ENCODE peak calls at places on chromosome 4, in nine cellular contexts. Z is right atrium auricular region, Q is bronchial epithelial cell, N is GM23338, W is cardiac fibroblast, P is astrocyte of the spinal cord, L is breast epithelium, V is neural crest cell, R is endothelial cell. C is an unnamed sample.

GRCh38 chr4:189092596-189092995 is 848.1 kb upstream of the FRG1 start:
- DNase-seq in Z (no peak), W (peak), L (no peak), Q (no peak), V (no peak), P (peak), R (no peak), N (peak), C (no peak)

GRCh38 chr4:173211838-173212237 is 43.2 kb downstream of the GALNT7 start:
- DNase-seq in L (no peak), W (peak), R (no peak), N (no peak), V (no peak), Z (no peak), P (peak), Q (peak), C (peak)

GRCh38 chr4:133799916-133800315 is 401.7 kb downstream of the PABPC4L start:
- DNase-seq in Z (no peak), P (no peak), L (no peak), N (no peak), W (peak), V (no peak), R (no peak), Q (no peak), C (no peak)

GRCh38 chr4:182175788-182176519 is 67.2 kb upstream of the TENM3 start:
- DNase-seq in V (no peak), R (no peak), W (no peak), L (no peak), Q (no peak), P (no peak), Z (no peak), N (no peak), C (no peak)

GRCh38 chr4:88533088-88533790 is 9.7 kb upstream of the PYURF start:
- DNase-seq in Z (no peak), V (no peak), Q (peak), P (peak), W (peak), N (peak), L (no peak), R (no peak), C (peak)

GRCh38 chr4:8694226-8694625 is 101.7 kb downstream of the CPZ start:
- DNase-seq in L (no peak), Q (no peak), W (no peak), N (no peak), P (no peak), Z (no peak), R (no peak), V (no peak), C (no peak)

GRCh38 chr4:182770259-182770968 is 146.8 kb downstream of the DCTD start:
- DNase-seq in W (no peak), Q (no peak), L (no peak), Z (no peak), P (no peak), V (no peak), R (no peak), N (no peak), C (no peak)

GRCh38 chr4:154574311-154574710 is 11.5 kb downstream of the FGB start:
- DNase-seq in N (no peak), V (no peak), Z (no peak), Q (no peak), P (no peak), R (no peak), L (no peak), W (peak), C (no peak)

GRCh38 chr4:65337371-65337770 is 332.9 kb downstream of the EPHA5 start:
- DNase-seq in L (no peak), R (no peak), V (no peak), Z (no peak), W (no peak), Q (no peak), N (no peak), P (no peak), C (no peak)

GRCh38 chr4:4791299-4791798 is 68.1 kb upstream of the MSX1 start:
- DNase-seq in Z (no peak), P (peak), V (no peak), N (peak), W (no peak), Q (no peak), L (no peak), R (no peak), C (no peak)

GRCh38 chr4:39353478-39354177 is 12.5 kb downstream of the RFC1 start:
- DNase-seq in Z (no peak), V (no peak), N (no peak), W (peak), P (peak), Q (peak), L (no peak), R (no peak), C (peak)

GRCh38 chr4:74134500-74134852 is 23.4 kb upstream of the MTHFD2L start:
- DNase-seq in Q (no peak), L (no peak), Z (no peak), V (no peak), N (no peak), R (no peak), P (no peak), W (no peak), C (no peak)

GRCh38 chr4:110631582-110632505 is 9.0 kb upstream of the PITX2 start:
- DNase-seq in N (peak), V (peak), P (peak), W (peak), Z (no peak), R (peak), Q (peak), L (peak), C (peak)

GRCh38 chr4:517061-517805 is 18.2 kb downstream of the PIGG start:
- DNase-seq in R (no peak), V (no peak), Q (no peak), W (no peak), L (no peak), N (no peak), Z (no peak), P (no peak), C (no peak)
- TF ChIP-seq CTCF in R (no peak), V (no peak), Q (no peak), W (no peak), L (no peak), N (no peak), Z (no peak), P (no peak), C (no peak)

GRCh38 chr4:123350726-123351125 is 45.9 kb upstream of the SPRY1 start:
- DNase-seq in Q (no peak), N (no peak), L (no peak), Z (no peak), W (no peak), P (no peak), V (no peak), R (no peak), C (no peak)
- TF ChIP-seq CTCF in Q (no peak), N (no peak), L (no peak), Z (no peak), W (no peak), P (no peak), V (no peak), R (no peak), C (no peak)

DNA sequence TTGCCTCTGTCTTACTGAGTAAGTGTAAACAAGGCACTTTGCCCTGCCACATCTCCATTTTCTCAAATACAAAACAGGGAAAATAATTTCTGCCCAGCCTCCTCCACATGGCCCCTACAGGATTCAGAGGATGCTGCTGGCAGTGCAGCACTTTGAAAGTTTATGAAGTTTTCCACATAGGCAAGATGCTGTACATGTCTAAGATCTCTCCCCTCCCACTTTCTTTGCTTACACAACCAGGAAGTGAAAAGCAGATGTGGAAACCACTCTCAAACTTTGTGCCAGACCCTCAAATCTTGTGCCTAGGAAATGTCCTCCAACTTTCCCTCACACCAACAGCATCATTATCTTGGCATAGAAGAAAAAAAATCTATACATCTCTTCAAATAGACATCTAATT is 257.0 kb upstream of the LDB2 start:
- DNase-seq in W (peak), R (no peak), V (no peak), Z (no peak), L (no peak), N (no peak), Q (no peak), P (no peak), C (no peak)
- TF ChIP-seq CTCF in W (no peak), R (no peak), V (no peak), Z (no peak), L (no peak), N (no peak), Q (no peak), P (no peak), C (no peak)

GRCh38 chr4:170256807-170257206 is 167.1 kb upstream of the AADAT start:
- DNase-seq in R (no peak), Q (no peak), W (no peak), L (no peak), Z (no peak), V (no peak), P (no peak), N (no peak), C (no peak)

DNA sequence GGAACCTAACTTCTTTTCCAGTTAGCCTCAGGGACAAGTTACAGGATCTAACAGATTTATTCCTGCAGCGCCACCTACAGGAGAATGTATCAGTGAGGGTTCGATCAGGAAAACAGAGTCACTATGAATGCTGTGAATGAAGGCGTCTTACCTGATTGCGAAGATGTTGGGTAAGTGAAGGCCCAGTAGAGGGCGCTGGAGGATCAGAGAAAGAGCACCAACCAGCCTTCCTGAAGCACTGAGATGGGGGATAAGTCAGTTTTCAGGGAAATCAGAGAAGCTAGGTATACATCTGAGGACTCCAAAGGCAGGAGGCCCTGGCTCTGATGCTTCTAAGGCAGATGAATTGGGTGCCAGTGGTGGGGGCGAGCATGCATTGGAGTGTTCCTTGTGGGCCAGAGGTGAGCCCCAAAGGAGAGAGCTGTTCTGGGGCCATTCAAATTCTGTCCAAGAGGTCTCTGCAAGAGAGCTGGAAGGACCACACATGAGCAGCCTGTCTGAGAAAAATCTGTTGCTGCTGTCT is 169.9 kb upstream of the AADAT start:
- DNase-seq in W (peak), Z (peak), P (peak), R (peak), N (peak), L (peak), Q (peak), V (peak), C (peak)
- TF ChIP-seq CTCF in W (peak), Z (peak), P (peak), R (peak), N (peak), L (peak), Q (peak), V (peak), C (peak)

DNA sequence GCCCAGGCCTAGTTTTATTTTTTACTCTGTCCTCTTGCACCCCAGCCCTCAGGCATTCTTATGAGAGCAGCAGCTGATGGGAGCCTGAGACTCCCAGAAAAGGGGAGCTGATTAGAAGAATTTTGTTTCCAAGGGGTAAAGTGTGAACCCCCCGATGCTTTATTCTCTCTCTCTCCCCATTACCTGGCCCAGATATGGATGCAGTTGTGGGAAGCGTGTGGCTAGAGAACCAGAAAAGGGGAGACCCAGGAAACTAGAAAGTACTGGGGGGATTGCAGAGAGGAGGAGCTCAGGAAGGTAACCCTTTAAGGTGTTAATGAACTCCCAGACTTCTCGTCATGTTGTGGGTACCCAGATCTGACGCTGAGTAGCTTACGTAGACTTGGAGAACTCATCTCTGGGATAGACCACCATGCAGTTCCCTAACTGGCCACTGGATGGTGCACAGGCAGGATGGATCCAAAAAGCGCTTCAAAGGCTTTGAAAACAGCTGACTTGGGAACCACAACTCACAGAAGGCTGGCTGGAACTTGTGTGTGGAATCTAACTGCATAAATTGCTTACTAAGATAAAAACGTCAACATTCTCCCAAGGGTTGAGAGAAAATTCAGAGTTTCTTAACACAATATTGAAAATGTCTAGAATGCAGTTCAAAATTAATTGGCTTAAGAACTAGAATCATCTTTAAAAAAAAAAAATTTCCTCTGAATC is 64.7 kb downstream of the TBC1D14 start:
- DNase-seq in Q (peak), Z (peak), P (peak), W (peak), R (peak), V (peak), N (peak), L (peak), C (peak)
- TF ChIP-seq CTCF in Q (peak), Z (peak), P (peak), W (peak), R (peak), V (peak), N (peak), L (peak), C (peak)

GRCh38 chr4:68175562-68176155 is 46.0 kb upstream of the TMPRSS11F start:
- DNase-seq in P (peak), W (peak), R (peak), Q (peak), Z (no peak), V (peak), L (no peak), N (peak), C (peak)
- TF ChIP-seq CTCF in P (peak), W (peak), R (peak), Q (peak), Z (peak), V (peak), L (no peak), N (peak), C (peak)